ENCODE peak calls at places on chromosomes 16 and 17, in five cellular contexts. One of them, this sample, is unnamed.

GRCh38 chr16:88478115-88478514 is 25.0 kb downstream of the ZFPM1 start:
- DNase-seq in upper lobe of right lung: no peak
- DNase-seq in body of pancreas: no peak
- DNase-seq in epithelial cell of esophagus: no peak
- DNase-seq in K562: no peak
- DNase-seq in this sample: no peak

GRCh38 chr16:76441391-76441790 is 164.2 kb downstream of the CNTNAP4 start:
- DNase-seq in body of pancreas: no peak
- DNase-seq in epithelial cell of esophagus: no peak
- DNase-seq in K562: no peak
- DNase-seq in upper lobe of right lung: no peak
- DNase-seq in this sample: peak; percentile 57

GRCh38 chr17:50848039-50848438 is 12.7 kb downstream of the WFIKKN2 start:
- DNase-seq in epithelial cell of esophagus: no peak
- DNase-seq in upper lobe of right lung: no peak
- DNase-seq in K562: no peak
- DNase-seq in body of pancreas: no peak
- DNase-seq in this sample: no peak

GRCh38 chr16:47473794-47474193 is 12.7 kb downstream of the PHKB start:
- DNase-seq in epithelial cell of esophagus: no peak
- DNase-seq in body of pancreas: no peak
- DNase-seq in K562: no peak
- DNase-seq in upper lobe of right lung: no peak
- DNase-seq in this sample: no peak

GRCh38 chr16:29857133-29857760 is 5.8 kb downstream of the CDIPT start:
- DNase-seq in epithelial cell of esophagus: no peak
- DNase-seq in upper lobe of right lung: no peak
- DNase-seq in body of pancreas: no peak
- DNase-seq in K562: no peak
- DNase-seq in this sample: no peak

GRCh38 chr17:59154335-59154720 is 658 bp downstream of the SKA2 start:
- DNase-seq in K562: peak; percentile 25
- DNase-seq in upper lobe of right lung: peak; percentile 71
- DNase-seq in body of pancreas: peak; percentile 44
- DNase-seq in epithelial cell of esophagus: peak; percentile 67
- DNase-seq in this sample: peak; percentile 58

GRCh38 chr16:46746821-46747776 is 1.0 kb downstream of the MYLK3 start:
- DNase-seq in epithelial cell of esophagus: no peak
- DNase-seq in upper lobe of right lung: peak; percentile 49
- DNase-seq in K562: no peak
- DNase-seq in body of pancreas: no peak
- DNase-seq in this sample: no peak

GRCh38 chr16:25258856-25259179 is 1.2 kb upstream of the ZKSCAN2 start:
- DNase-seq in K562: no peak
- DNase-seq in body of pancreas: no peak
- DNase-seq in upper lobe of right lung: no peak
- DNase-seq in epithelial cell of esophagus: no peak
- DNase-seq in this sample: no peak

GRCh38 chr17:47735536-47736011 is 2.5 kb downstream of the TBX21 start:
- DNase-seq in epithelial cell of esophagus: no peak
- DNase-seq in body of pancreas: no peak
- DNase-seq in K562: no peak
- DNase-seq in upper lobe of right lung: peak; percentile 31
- DNase-seq in this sample: no peak

GRCh38 chr16:68992521-68992920 is 112.9 kb upstream of the HAS3 start:
- DNase-seq in body of pancreas: no peak
- DNase-seq in epithelial cell of esophagus: peak; percentile 77
- DNase-seq in upper lobe of right lung: no peak
- DNase-seq in K562: no peak
- DNase-seq in this sample: no peak

GRCh38 chr17:56833023-56833811 is 503 bp downstream of the C17orf67 start:
- DNase-seq in upper lobe of right lung: peak; percentile 80
- DNase-seq in K562: peak; percentile 68
- DNase-seq in epithelial cell of esophagus: peak; percentile 92
- DNase-seq in body of pancreas: peak; percentile 48
- DNase-seq in this sample: peak; percentile 62

GRCh38 chr17:56833812-56834379 is at the start of the genes C17orf67 and DGKE:
- DNase-seq in K562: peak; percentile 98
- DNase-seq in epithelial cell of esophagus: peak; percentile 97
- DNase-seq in body of pancreas: peak; percentile 99
- DNase-seq in upper lobe of right lung: peak; percentile 99
- DNase-seq in this sample: peak; percentile 99

GRCh38 chr17:56830726-56831363 is 2.9 kb downstream of the C17orf67 start:
- DNase-seq in body of pancreas: peak; percentile 63
- DNase-seq in K562: no peak
- DNase-seq in epithelial cell of esophagus: no peak
- DNase-seq in upper lobe of right lung: no peak
- DNase-seq in this sample: no peak

GRCh38 chr17:56831364-56832095 is 2.2 kb downstream of the C17orf67 start:
- DNase-seq in K562: no peak
- DNase-seq in epithelial cell of esophagus: no peak
- DNase-seq in body of pancreas: no peak
- DNase-seq in upper lobe of right lung: no peak
- DNase-seq in this sample: no peak

DNA sequence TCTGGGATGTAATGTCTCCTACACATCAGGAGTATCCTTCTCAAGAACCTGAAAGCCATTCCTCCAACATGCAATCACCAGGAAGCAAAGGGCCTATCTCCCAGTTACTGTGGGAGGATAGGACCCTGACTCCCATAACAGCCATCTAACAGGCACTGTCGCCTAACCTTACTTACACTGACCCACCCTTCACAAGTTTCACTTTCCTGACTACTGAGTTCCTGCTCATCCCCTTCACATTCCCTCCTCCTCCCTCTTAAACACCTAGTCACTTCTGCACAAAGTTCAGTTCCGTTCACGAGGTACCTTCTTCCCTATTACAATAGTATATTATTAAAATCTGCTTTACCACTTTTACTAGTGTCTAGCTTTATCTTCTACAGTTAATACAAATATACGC is 1.3 kb downstream of the C17orf67 start:
- DNase-seq in upper lobe of right lung: no peak
- DNase-seq in body of pancreas: no peak
- DNase-seq in K562: no peak
- DNase-seq in epithelial cell of esophagus: no peak
- DNase-seq in this sample: no peak
- H3K4me3 ChIP-seq in upper lobe of right lung: peak overlapping the region; percentile 81
- H3K4me3 ChIP-seq in body of pancreas: peak overlapping the region; percentile 79
- H3K4me3 ChIP-seq in K562: peak overlapping the region; percentile 75
- H3K4me3 ChIP-seq in epithelial cell of esophagus: peak overlapping the region; percentile 70
- H3K4me3 ChIP-seq in this sample: peak overlapping the region; percentile 79

DNA sequence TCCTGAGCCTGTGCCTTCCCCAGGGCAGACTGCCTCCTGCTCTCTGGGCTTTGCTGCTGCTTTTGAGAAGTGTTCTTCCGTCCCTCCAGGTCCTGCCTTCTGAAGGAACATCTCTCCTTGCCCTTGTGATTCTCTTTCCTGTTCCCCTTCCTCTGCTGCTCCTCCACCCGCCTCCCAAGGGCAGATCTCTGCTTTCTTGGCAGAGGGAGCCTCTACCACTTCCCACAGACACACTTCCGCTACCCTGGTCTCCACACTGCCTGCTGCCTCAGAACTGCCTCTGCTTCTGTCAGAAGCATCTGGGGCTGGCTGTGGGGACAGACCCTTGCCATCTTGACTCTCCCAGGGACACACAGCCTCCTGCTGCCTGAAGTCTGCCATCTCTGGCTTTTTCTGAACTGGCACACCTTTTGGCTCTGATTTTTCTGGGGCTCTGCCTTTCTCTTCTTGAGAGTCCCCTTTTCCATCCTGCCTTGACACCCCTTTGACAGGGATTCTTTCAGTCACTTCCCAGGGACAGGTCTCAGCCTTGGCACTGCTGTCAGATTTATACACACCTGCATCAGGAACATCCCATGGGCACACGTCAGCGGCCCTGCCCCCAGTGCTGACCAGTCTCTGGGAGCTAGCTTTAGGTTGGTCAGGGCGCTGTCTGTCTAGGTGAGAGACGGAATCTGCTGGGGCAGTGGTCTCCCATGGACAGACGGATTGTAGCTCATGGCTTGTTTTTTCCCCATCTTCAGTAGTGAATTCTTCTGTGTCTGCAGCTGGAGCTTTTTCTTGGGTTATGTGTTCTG is 16.6 kb downstream of the GPR179 start:
- DNase-seq in epithelial cell of esophagus: no peak
- DNase-seq in body of pancreas: no peak
- DNase-seq in upper lobe of right lung: no peak
- DNase-seq in K562: no peak
- DNase-seq in this sample: no peak
- H3K4me3 ChIP-seq in epithelial cell of esophagus: no peak overlapping the region
- H3K4me3 ChIP-seq in body of pancreas: no peak overlapping the region
- H3K4me3 ChIP-seq in upper lobe of right lung: no peak overlapping the region
- H3K4me3 ChIP-seq in K562: no peak overlapping the region
- H3K4me3 ChIP-seq in this sample: no peak overlapping the region

GRCh38 chr17:15350777-15351486 is 9.5 kb upstream of the TEKT3 start:
- DNase-seq in K562: no peak
- DNase-seq in upper lobe of right lung: no peak
- DNase-seq in epithelial cell of esophagus: no peak
- DNase-seq in body of pancreas: no peak
- DNase-seq in this sample: no peak

GRCh38 chr17:15354256-15354655 is 12.9 kb upstream of the TEKT3 start:
- DNase-seq in body of pancreas: no peak
- DNase-seq in K562: no peak
- DNase-seq in upper lobe of right lung: no peak
- DNase-seq in epithelial cell of esophagus: no peak
- DNase-seq in this sample: no peak

GRCh38 chr17:15349119-15349518 is 7.7 kb upstream of the TEKT3 start:
- DNase-seq in upper lobe of right lung: no peak
- DNase-seq in epithelial cell of esophagus: peak; percentile 57
- DNase-seq in body of pancreas: no peak
- DNase-seq in K562: no peak
- DNase-seq in this sample: no peak

GRCh38 chr17:15351925-15352324 is 10.5 kb upstream of the TEKT3 start:
- DNase-seq in body of pancreas: no peak
- DNase-seq in epithelial cell of esophagus: peak; percentile 82
- DNase-seq in upper lobe of right lung: no peak
- DNase-seq in K562: no peak
- DNase-seq in this sample: no peak

GRCh38 chr17:15351487-15351840 is 10.1 kb upstream of the TEKT3 start:
- DNase-seq in K562: no peak
- DNase-seq in upper lobe of right lung: no peak
- DNase-seq in epithelial cell of esophagus: no peak
- DNase-seq in body of pancreas: no peak
- DNase-seq in this sample: no peak
- H3K4me3 ChIP-seq in K562: no peak overlapping the region
- H3K4me3 ChIP-seq in upper lobe of right lung: no peak overlapping the region
- H3K4me3 ChIP-seq in epithelial cell of esophagus: no peak overlapping the region
- H3K4me3 ChIP-seq in body of pancreas: no peak overlapping the region
- H3K4me3 ChIP-seq in this sample: no peak overlapping the region

GRCh38 chr16:27402964-27403600 is 1.1 kb downstream of the IL21R start:
- DNase-seq in K562: no peak
- DNase-seq in body of pancreas: no peak
- DNase-seq in epithelial cell of esophagus: no peak
- DNase-seq in upper lobe of right lung: no peak
- DNase-seq in this sample: no peak
- H3K4me3 ChIP-seq in K562: no peak overlapping the region
- H3K4me3 ChIP-seq in body of pancreas: no peak overlapping the region
- H3K4me3 ChIP-seq in epithelial cell of esophagus: no peak overlapping the region
- H3K4me3 ChIP-seq in upper lobe of right lung: peak overlapping the region; percentile 31
- H3K4me3 ChIP-seq in this sample: no peak overlapping the region

GRCh38 chr17:81967533-81968395 is 6.8 kb upstream of the NOTUM start:
- DNase-seq in epithelial cell of esophagus: peak; percentile 32
- DNase-seq in upper lobe of right lung: peak; percentile 93
- DNase-seq in K562: peak; percentile 81
- DNase-seq in body of pancreas: peak; percentile 72
- DNase-seq in this sample: peak; percentile 97

GRCh38 chr17:81966343-81967243 is 5.6 kb upstream of the NOTUM start:
- DNase-seq in upper lobe of right lung: no peak
- DNase-seq in body of pancreas: no peak
- DNase-seq in K562: no peak
- DNase-seq in epithelial cell of esophagus: no peak
- DNase-seq in this sample: peak; percentile 69

GRCh38 chr17:81967244-81967532 is 6.2 kb upstream of the NOTUM start:
- DNase-seq in body of pancreas: no peak
- DNase-seq in K562: no peak
- DNase-seq in epithelial cell of esophagus: no peak
- DNase-seq in upper lobe of right lung: no peak
- DNase-seq in this sample: no peak

GRCh38 chr17:81968850-81969812 is 8.1 kb upstream of the NOTUM start:
- DNase-seq in upper lobe of right lung: no peak
- DNase-seq in epithelial cell of esophagus: no peak
- DNase-seq in body of pancreas: no peak
- DNase-seq in K562: no peak
- DNase-seq in this sample: no peak

GRCh38 chr17:81968396-81968745 is 7.4 kb upstream of the NOTUM start:
- DNase-seq in epithelial cell of esophagus: no peak
- DNase-seq in body of pancreas: no peak
- DNase-seq in upper lobe of right lung: no peak
- DNase-seq in K562: no peak
- DNase-seq in this sample: no peak
- H3K4me3 ChIP-seq in epithelial cell of esophagus: no peak overlapping the region
- H3K4me3 ChIP-seq in body of pancreas: no peak overlapping the region
- H3K4me3 ChIP-seq in upper lobe of right lung: peak overlapping the region; percentile 17
- H3K4me3 ChIP-seq in K562: no peak overlapping the region
- H3K4me3 ChIP-seq in this sample: peak overlapping the region; percentile 13